ENCODE peak calls at places on chromosomes 2 and 18, in eight cellular contexts. O, N, E, G, Y, F, A and V are unnamed samples.

GRCh38 chr2:108945969-108946368 is 43.1 kb downstream of the EDAR start:
- DNase-seq in O (no peak), N (no peak), E (no peak), G (no peak), Y (no peak), F (peak; percentile 46), A (no peak), V (no peak)

GRCh38 chr2:145012214-145012670 is 492.3 kb upstream of the ZEB2 start:
- DNase-seq in O (no peak), N (no peak), E (peak; percentile 47), G (no peak), Y (no peak), F (no peak), A (no peak), V (no peak)

GRCh38 chr18:49698596-49699025 is 114.7 kb downstream of the ACAA2 start:
- DNase-seq in O (no peak), N (no peak), E (no peak), G (no peak), Y (no peak), F (no peak), A (no peak), V (no peak)

GRCh38 chr2:1791670-1792069 is 47.4 kb upstream of the PXDN start:
- DNase-seq in O (no peak), N (no peak), E (no peak), G (no peak), Y (no peak), F (no peak), A (no peak), V (no peak)

GRCh38 chr2:106078091-106078490 is 116.0 kb downstream of the UXS1 start:
- DNase-seq in O (no peak), N (peak; percentile 47), E (no peak), G (no peak), Y (no peak), F (no peak), A (no peak), V (no peak)

GRCh38 chr2:48870503-48870902 is 115.0 kb upstream of the LHCGR start:
- DNase-seq in O (no peak), N (no peak), E (no peak), G (peak; percentile 41), Y (no peak), F (no peak), A (no peak), V (no peak)

GRCh38 chr2:73069041-73069854 is 2.3 kb downstream of the SFXN5 start:
- DNase-seq in O (no peak), N (no peak), E (no peak), G (peak; percentile 28), Y (no peak), F (no peak), A (no peak), V (no peak)

GRCh38 chr2:165678882-165679281 is 115.2 kb downstream of the GALNT3 start:
- DNase-seq in O (no peak), N (no peak), E (no peak), G (no peak), Y (no peak), F (no peak), A (no peak), V (no peak)

GRCh38 chr2:88880441-88880953 is 189.0 kb downstream of the RPIA start:
- DNase-seq in O (no peak), N (peak; percentile 22), E (peak; percentile 3), G (peak; percentile 12), Y (peak; percentile 26), F (peak; percentile 33), A (no peak), V (peak; percentile 47)

GRCh38 chr2:17303054-17303453 is 215.2 kb downstream of the RAD51AP2 start:
- DNase-seq in O (no peak), N (no peak), E (peak; percentile 98), G (peak; percentile 87), Y (no peak), F (no peak), A (no peak), V (peak; percentile 64)

GRCh38 chr2:73759287-73759764 is 20.6 kb downstream of the DUSP11 start:
- DNase-seq in O (no peak), N (no peak), E (no peak), G (peak; percentile 51), Y (no peak), F (no peak), A (no peak), V (peak; percentile 49)

GRCh38 chr2:196403471-196403870 is 232.1 kb upstream of the STK17B start:
- DNase-seq in O (no peak), N (no peak), E (no peak), G (peak; percentile 80), Y (no peak), F (no peak), A (no peak), V (no peak)

GRCh38 chr18:50614838-50615237 is 55.0 kb downstream of the MAPK4 start:
- DNase-seq in O (no peak), N (no peak), E (peak; percentile 60), G (no peak), Y (no peak), F (peak; percentile 17), A (no peak), V (no peak)

GRCh38 chr2:150063432-150063889 is 424.0 kb downstream of the RND3 start:
- DNase-seq in O (no peak), N (no peak), E (peak; percentile 94), G (peak; percentile 81), Y (no peak), F (no peak), A (no peak), V (peak; percentile 49)

GRCh38 chr2:225670111-225670974 is 270.8 kb downstream of the NYAP2 start:
- DNase-seq in O (no peak), N (no peak), E (peak; percentile 7), G (peak; percentile 35), Y (no peak), F (no peak), A (no peak), V (peak; percentile 2)

GRCh38 chr18:36398419-36398818 is 100.9 kb downstream of the FHOD3 start:
- DNase-seq in O (no peak), N (no peak), E (peak; percentile 84), G (no peak), Y (no peak), F (no peak), A (no peak), V (no peak)

GRCh38 chr18:36399055-36399454 is 101.5 kb downstream of the FHOD3 start:
- DNase-seq in O (no peak), N (no peak), E (no peak), G (no peak), Y (no peak), F (no peak), A (no peak), V (no peak)

GRCh38 chr18:36394486-36394885 is 97.0 kb downstream of the FHOD3 start:
- DNase-seq in O (no peak), N (no peak), E (no peak), G (no peak), Y (no peak), F (no peak), A (no peak), V (no peak)

GRCh38 chr18:36396190-36396589 is 98.7 kb downstream of the FHOD3 start:
- DNase-seq in O (no peak), N (no peak), E (no peak), G (no peak), Y (no peak), F (no peak), A (no peak), V (no peak)

DNA sequence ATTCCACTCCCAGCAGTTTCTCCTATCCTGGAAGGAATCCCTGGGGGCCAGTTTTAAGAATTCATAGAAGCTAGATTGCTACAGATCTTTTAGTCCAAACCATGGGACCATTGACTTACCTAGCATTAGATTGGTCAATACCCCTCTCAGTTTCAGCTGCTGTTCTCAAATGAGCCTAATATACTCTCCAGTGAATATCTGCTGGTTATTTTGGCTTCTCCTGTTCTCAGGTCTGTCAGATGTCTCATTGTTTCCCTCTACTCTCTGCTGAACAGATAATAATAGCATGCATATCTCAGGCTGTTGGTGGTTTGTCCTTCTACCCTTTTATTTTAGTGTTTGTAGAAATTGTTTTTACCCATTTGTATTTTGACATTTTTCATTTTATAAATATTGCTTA is 99.5 kb downstream of the FHOD3 start:
- DNase-seq in O (no peak), N (no peak), E (no peak), G (no peak), Y (no peak), F (no peak), A (no peak), V (no peak)
- H3K27ac ChIP-seq in O (no peak overlapping the region), N (no peak overlapping the region), E (peak overlapping the region; percentile 4), G (no peak overlapping the region), Y (no peak overlapping the region), F (no peak overlapping the region), A (no peak overlapping the region), V (no peak overlapping the region)

DNA sequence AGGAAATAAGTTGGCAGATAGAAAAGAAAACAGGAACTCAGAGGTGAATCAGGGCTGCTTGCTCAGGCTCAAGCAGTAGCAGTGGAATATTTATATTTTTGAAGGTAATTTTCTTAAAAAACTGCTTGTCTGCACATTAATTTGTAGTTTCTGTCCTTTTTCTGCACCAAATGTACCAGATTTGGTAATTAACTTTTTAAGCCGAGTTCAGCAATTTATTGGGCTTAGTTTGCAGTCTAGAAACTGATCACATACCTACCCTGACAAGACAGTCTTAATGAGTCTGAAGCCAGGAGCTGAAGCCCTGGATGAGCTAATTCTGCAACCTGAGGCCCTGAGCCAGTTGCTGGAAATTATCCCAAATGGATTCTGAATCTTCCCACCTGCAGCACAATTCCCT is 647.0 kb downstream of the TDRD15 start:
- DNase-seq in O (no peak), N (no peak), E (no peak), G (no peak), Y (no peak), F (no peak), A (no peak), V (no peak)
- H3K27ac ChIP-seq in O (no peak overlapping the region), N (no peak overlapping the region), E (no peak overlapping the region), G (no peak overlapping the region), Y (no peak overlapping the region), F (no peak overlapping the region), A (no peak overlapping the region), V (no peak overlapping the region)

GRCh38 chr2:224146356-224147160 is 107.5 kb upstream of the SERPINE2 start:
- DNase-seq in O (no peak), N (no peak), E (no peak), G (no peak), Y (no peak), F (no peak), A (no peak), V (no peak)
- H3K27ac ChIP-seq in O (no peak overlapping the region), N (no peak overlapping the region), E (peak overlapping the region; percentile 14), G (peak overlapping the region; percentile 19), Y (no peak overlapping the region), F (no peak overlapping the region), A (no peak overlapping the region), V (peak overlapping the region; percentile 63)

GRCh38 chr2:15997728-15998280 is 57.5 kb downstream of the MYCN start:
- DNase-seq in O (no peak), N (no peak), E (no peak), G (no peak), Y (no peak), F (no peak), A (no peak), V (no peak)
- H3K27ac ChIP-seq in O (no peak overlapping the region), N (no peak overlapping the region), E (no peak overlapping the region), G (no peak overlapping the region), Y (no peak overlapping the region), F (no peak overlapping the region), A (no peak overlapping the region), V (no peak overlapping the region)